ENCODE peak calls at places on chromosomes 11 and 22, in nine cellular contexts. D, L, X, O, M, V, P, T and Y are unnamed samples.

GRCh38 chr11:36840378-36840777 is 242.3 kb upstream of the RAG2 start:
- DNase-seq in D (no peak), L (no peak), X (no peak), O (no peak), M (no peak), V (no peak), P (no peak), T (no peak), Y (no peak)

GRCh38 chr11:4605057-4605456 is 3.0 kb downstream of the TRIM68 start:
- DNase-seq in D (no peak), L (no peak), X (no peak), O (no peak), M (no peak), V (no peak), P (no peak), T (no peak), Y (no peak)

GRCh38 chr11:9089636-9090035 is 1.8 kb downstream of the SCUBE2 start:
- DNase-seq in D (no peak), L (no peak), X (no peak), O (no peak), M (no peak), V (no peak), P (no peak), T (no peak), Y (no peak)

GRCh38 chr11:61518032-61518795 is 9.7 kb downstream of the LRRC10B start:
- DNase-seq in D (no peak), L (no peak), X (no peak), O (no peak), M (no peak), V (no peak), P (no peak), T (no peak), Y (no peak)

GRCh38 chr11:128457874-128458273 is 129.5 kb downstream of the ETS1 start:
- DNase-seq in D (no peak), L (no peak), X (no peak), O (no peak), M (no peak), V (no peak), P (no peak), T (no peak), Y (no peak)

GRCh38 chr11:27055065-27055682 is 14.6 kb downstream of the BBOX1 start:
- DNase-seq in D (no peak), L (no peak), X (no peak), O (no peak), M (no peak), V (peak; percentile 48), P (peak; percentile 93), T (no peak), Y (no peak)

GRCh38 chr22:36225333-36225922 is 13.9 kb downstream of the APOL2 start:
- DNase-seq in D (no peak), L (no peak), X (no peak), O (no peak), M (no peak), V (no peak), P (no peak), T (no peak), Y (no peak)

GRCh38 chr11:125871391-125872137 is 15.9 kb upstream of the HYLS1 start:
- DNase-seq in D (no peak), L (peak; percentile 13), X (no peak), O (no peak), M (peak; percentile 66), V (peak; percentile 71), P (peak; percentile 22), T (no peak), Y (peak; percentile 38)

GRCh38 chr11:120511804-120512726 is 517 bp downstream of the GRIK4 start:
- DNase-seq in D (no peak), L (no peak), X (peak; percentile 74), O (no peak), M (peak; percentile 35), V (no peak), P (no peak), T (no peak), Y (peak; percentile 41)

GRCh38 chr22:38314992-38315800 is 2.0 kb downstream of the CSNK1E start:
- DNase-seq in D (no peak), L (no peak), X (peak; percentile 81), O (no peak), M (no peak), V (peak; percentile 34), P (peak; percentile 33), T (no peak), Y (no peak)

GRCh38 chr22:18152519-18152918 is 2.5 kb downstream of the USP18 start:
- DNase-seq in D (peak; percentile 82), L (no peak), X (no peak), O (no peak), M (no peak), V (no peak), P (no peak), T (no peak), Y (no peak)

GRCh38 chr11:128022007-128022368 is 565.4 kb downstream of the ETS1 start:
- DNase-seq in D (no peak), L (no peak), X (no peak), O (no peak), M (no peak), V (peak; percentile 58), P (peak; percentile 78), T (no peak), Y (no peak)

GRCh38 chr11:131378931-131379330 is 8.5 kb downstream of the NTM start:
- DNase-seq in D (no peak), L (no peak), X (no peak), O (no peak), M (no peak), V (no peak), P (no peak), T (no peak), Y (no peak)

GRCh38 chr11:128867277-128867676 is at the start of gene KCNJ1:
- DNase-seq in D (no peak), L (no peak), X (peak; percentile 36), O (no peak), M (no peak), V (no peak), P (no peak), T (no peak), Y (no peak)

DNA sequence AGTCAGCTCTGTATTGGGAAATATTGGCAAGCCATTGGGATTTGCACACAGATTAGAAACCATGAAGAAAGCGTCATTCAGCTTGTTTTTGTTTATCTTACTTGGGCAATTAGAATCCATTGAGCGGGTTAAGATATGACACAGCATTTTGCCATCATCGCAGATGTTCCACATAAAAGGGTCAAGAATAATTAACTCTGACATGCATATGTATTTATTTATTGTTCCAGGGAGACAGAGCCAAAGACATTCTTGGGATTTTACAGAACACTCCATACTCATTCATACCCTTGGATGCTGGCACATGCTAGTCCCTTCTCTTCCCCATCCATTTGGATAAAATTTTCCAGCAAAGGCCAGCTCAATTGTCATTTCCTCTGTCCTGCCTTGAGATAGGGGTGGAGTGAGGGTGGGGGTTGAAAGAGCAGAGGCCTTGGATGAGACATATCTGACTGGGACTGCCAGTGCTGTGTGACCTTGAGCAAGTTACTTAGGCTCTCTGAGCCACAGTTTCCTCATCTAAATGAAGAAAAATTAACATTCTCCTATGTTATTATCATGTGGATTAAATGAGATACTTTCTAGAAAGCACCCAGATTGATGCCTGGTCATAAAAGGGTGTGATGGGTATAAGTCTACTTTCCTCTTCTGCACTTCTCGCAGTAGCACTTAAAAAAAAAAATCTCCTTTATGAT is 179.7 kb downstream of the RRAS2 start:
- DNase-seq in D (no peak), L (no peak), X (no peak), O (no peak), M (no peak), V (peak; percentile 39), P (peak; percentile 8), T (peak; percentile 96), Y (no peak)
- TF ChIP-seq CTCF in D (no peak), L (no peak), X (no peak), O (no peak), M (no peak), V (no peak), P (no peak), T (no peak), Y (no peak)

GRCh38 chr11:75384438-75385080 is 14.8 kb upstream of the RPS3 start:
- DNase-seq in D (peak; percentile 85), L (peak; percentile 79), X (peak; percentile 96), O (peak; percentile 79), M (peak; percentile 85), V (peak; percentile 72), P (peak; percentile 30), T (peak; percentile 25), Y (peak; percentile 80)
- TF ChIP-seq CTCF in D (peak; percentile 90), L (peak; percentile 97), X (peak; percentile 96), O (peak; percentile 99), M (peak; percentile 97), V (peak; percentile 99), P (peak; percentile 97), T (peak; percentile 98), Y (peak; percentile 98)

DNA sequence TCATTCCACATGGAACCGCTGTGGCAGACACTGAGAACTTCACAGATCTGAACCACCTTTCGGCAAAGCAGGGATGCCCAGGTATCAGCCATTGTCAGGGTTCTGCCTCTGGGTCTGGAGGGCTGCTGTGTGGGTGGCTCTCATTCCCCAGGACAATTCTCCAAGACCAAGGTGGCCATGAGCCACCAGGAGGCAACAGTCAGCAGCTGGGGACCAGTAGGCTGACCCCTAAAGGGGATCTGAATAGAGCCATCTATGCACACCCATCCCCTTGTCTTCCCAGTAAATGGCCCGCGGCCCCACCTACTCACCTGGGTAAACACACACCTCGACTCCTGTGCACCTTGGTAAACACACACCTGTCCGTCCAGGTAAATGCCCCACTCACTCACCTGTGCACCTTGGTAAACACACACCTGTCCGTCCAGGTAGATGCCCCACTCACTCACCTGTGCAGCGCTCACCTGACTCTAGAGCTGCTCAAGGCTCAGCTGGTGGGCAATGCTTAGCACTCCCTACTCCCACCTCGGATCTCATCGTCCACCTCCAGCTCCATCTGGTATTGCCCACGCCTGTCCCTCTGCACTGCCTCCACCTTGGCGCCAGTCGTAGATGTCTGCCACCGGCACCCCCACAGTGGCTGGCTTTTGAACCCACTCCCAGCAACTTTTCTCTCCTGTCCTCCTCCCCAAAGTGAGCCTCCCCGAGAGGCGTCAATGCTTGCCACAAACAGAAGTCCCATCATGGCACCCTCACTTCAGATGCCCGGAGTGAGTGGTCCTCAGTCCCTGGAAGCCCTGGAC is 10.2 kb downstream of the SLC25A1 start:
- DNase-seq in D (no peak), L (no peak), X (no peak), O (no peak), M (no peak), V (no peak), P (no peak), T (no peak), Y (no peak)
- TF ChIP-seq CTCF in D (no peak), L (no peak), X (no peak), O (no peak), M (no peak), V (no peak), P (no peak), T (no peak), Y (no peak)

DNA sequence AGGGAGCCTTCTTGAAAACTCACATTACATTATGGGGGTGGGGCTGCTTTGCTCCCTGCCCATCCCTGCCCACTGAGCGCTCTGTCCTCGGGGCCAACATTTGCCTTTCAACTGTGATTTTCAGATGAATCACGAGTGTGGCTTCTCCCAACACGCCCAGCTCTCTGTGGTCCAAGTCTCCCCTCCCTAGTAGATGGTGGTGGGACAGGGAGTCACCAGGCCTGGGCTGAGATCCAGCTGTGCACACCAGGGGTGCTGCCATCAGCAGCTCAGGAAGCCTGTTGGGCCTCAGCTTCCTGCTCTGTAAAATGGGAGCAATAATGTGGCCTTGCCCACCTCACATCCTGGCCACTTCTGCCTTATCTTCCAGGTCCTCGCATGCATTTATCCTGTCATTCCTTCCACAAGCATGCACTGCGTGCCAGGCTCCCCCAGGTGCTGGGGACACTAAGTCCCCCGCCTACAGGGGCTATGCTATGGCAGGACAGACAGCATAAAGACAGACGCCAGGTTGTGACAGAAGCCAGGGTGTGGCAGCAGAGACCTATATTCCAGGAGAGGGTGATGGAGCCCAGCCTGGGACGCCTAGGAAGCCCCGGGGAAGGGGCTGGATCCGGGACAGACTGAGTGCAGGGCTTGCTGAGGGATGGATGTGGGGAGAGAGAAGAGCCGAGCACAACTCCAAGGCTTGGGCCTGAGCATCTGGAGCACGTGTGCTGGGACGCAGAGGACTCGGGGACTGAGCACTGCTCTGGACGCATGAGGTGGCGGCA is 30.5 kb downstream of the NFAM1 start:
- DNase-seq in D (no peak), L (no peak), X (no peak), O (no peak), M (no peak), V (no peak), P (no peak), T (no peak), Y (no peak)
- TF ChIP-seq CTCF in D (no peak), L (no peak), X (no peak), O (no peak), M (no peak), V (no peak), P (no peak), T (no peak), Y (no peak)